ENCODE peak calls at places on chromosome 5, in six cellular contexts. G is left ventricle myocardium inferior, I is PC-3, O is stomach, R is SK-N-SH, K is right lobe of liver. V is an unnamed sample.

GRCh38 chr5:72235725-72236124 is 84.3 kb downstream of the MRPS27 start:
- DNase-seq in G (no peak), I (no peak), O (no peak), R (no peak), K (no peak), V (no peak)

GRCh38 chr5:173123416-173123815 is 20.9 kb upstream of the BNIP1 start:
- DNase-seq in G (no peak), I (no peak), O (no peak), R (no peak), K (no peak), V (no peak)

GRCh38 chr5:87120518-87121314 is 147.0 kb upstream of the RASA1 start:
- DNase-seq in G (no peak), I (peak; percentile 100), O (no peak), R (no peak), K (no peak), V (no peak)

GRCh38 chr5:66339896-66340295 is 195.8 kb downstream of the SREK1 start:
- DNase-seq in G (no peak), I (no peak), O (no peak), R (no peak), K (no peak), V (no peak)

GRCh38 chr5:96374653-96375052 is 58.4 kb downstream of the PCSK1 start:
- DNase-seq in G (no peak), I (no peak), O (no peak), R (no peak), K (no peak), V (no peak)

GRCh38 chr5:148963679-148964078 is 99.2 kb downstream of the SH3TC2 start:
- DNase-seq in G (no peak), I (no peak), O (no peak), R (no peak), K (no peak), V (no peak)

GRCh38 chr5:86971034-86971511 is 296.6 kb upstream of the RASA1 start:
- DNase-seq in G (no peak), I (peak; percentile 68), O (no peak), R (no peak), K (no peak), V (no peak)

GRCh38 chr5:83097582-83098265 is 20.4 kb downstream of the XRCC4 start:
- DNase-seq in G (no peak), I (peak; percentile 65), O (no peak), R (no peak), K (no peak), V (no peak)

GRCh38 chr5:32852535-32852934 is 141.4 kb downstream of the NPR3 start:
- DNase-seq in G (peak; percentile 28), I (peak; percentile 53), O (no peak), R (no peak), K (no peak), V (no peak)

GRCh38 chr5:173315495-173316352 is 12.5 kb downstream of the STC2 start:
- DNase-seq in G (no peak), I (peak; percentile 57), O (no peak), R (peak; percentile 83), K (no peak), V (no peak)

GRCh38 chr5:148957591-148958202 is 105.2 kb downstream of the SH3TC2 start:
- DNase-seq in G (peak; percentile 33), I (peak; percentile 86), O (peak; percentile 45), R (peak; percentile 59), K (no peak), V (no peak)

GRCh38 chr5:73179730-73180129 is 6.7 kb downstream of the TMEM174 start:
- DNase-seq in G (no peak), I (no peak), O (no peak), R (no peak), K (no peak), V (no peak)

GRCh38 chr5:72519191-72519590 is 12.0 kb upstream of the ZNF366 start:
- DNase-seq in G (no peak), I (no peak), O (no peak), R (no peak), K (no peak), V (no peak)

GRCh38 chr5:137072376-137073174 is 426.6 kb downstream of the SPOCK1 start:
- DNase-seq in G (no peak), I (no peak), O (no peak), R (no peak), K (no peak), V (no peak)

GRCh38 chr5:1279443-1280151 is 15.3 kb downstream of the TERT start:
- DNase-seq in G (peak; percentile 9), I (no peak), O (no peak), R (no peak), K (no peak), V (no peak)

GRCh38 chr5:150510460-150511263 is 2.7 kb downstream of the NDST1 start:
- DNase-seq in G (no peak), I (no peak), O (peak; percentile 80), R (peak; percentile 44), K (peak; percentile 90), V (peak; percentile 63)

GRCh38 chr5:108259306-108259705 is 122.6 kb downstream of the FBXL17 start:
- DNase-seq in G (no peak), I (no peak), O (no peak), R (no peak), K (no peak), V (no peak)

GRCh38 chr5:143938230-143938629 is 126.3 kb downstream of the HMHB1 start:
- DNase-seq in G (no peak), I (no peak), O (no peak), R (no peak), K (no peak), V (no peak)

GRCh38 chr5:170523129-170523497 is 19.3 kb downstream of the KCNIP1 start:
- DNase-seq in G (no peak), I (no peak), O (no peak), R (peak; percentile 72), K (no peak), V (no peak)

GRCh38 chr5:132267931-132268501 is 10.5 kb downstream of the PDLIM4 start:
- DNase-seq in G (no peak), I (no peak), O (no peak), R (no peak), K (no peak), V (no peak)

GRCh38 chr5:138032572-138033274 is at the start of gene FAM13B:
- DNase-seq in G (peak; percentile 80), I (peak; percentile 51), O (peak; percentile 82), R (peak; percentile 97), K (peak; percentile 89), V (peak; percentile 86)

GRCh38 chr5:114999176-114999575 is 170.5 kb downstream of the TRIM36 start:
- DNase-seq in G (no peak), I (no peak), O (no peak), R (no peak), K (no peak), V (no peak)

GRCh38 chr5:80282054-80282453 is 26.2 kb upstream of the SERINC5 start:
- DNase-seq in G (no peak), I (no peak), O (no peak), R (no peak), K (no peak), V (no peak)

GRCh38 chr5:96065577-96066385 is 104.1 kb upstream of the ELL2 start:
- DNase-seq in G (no peak), I (no peak), O (no peak), R (no peak), K (no peak), V (no peak)

GRCh38 chr5:9045946-9046345 is 499.9 kb downstream of the SEMA5A start:
- DNase-seq in G (no peak), I (no peak), O (no peak), R (no peak), K (no peak), V (no peak)

GRCh38 chr5:13591621-13592020 is 352.9 kb downstream of the DNAH5 start:
- DNase-seq in G (no peak), I (peak; percentile 91), O (no peak), R (no peak), K (no peak), V (no peak)

DNA sequence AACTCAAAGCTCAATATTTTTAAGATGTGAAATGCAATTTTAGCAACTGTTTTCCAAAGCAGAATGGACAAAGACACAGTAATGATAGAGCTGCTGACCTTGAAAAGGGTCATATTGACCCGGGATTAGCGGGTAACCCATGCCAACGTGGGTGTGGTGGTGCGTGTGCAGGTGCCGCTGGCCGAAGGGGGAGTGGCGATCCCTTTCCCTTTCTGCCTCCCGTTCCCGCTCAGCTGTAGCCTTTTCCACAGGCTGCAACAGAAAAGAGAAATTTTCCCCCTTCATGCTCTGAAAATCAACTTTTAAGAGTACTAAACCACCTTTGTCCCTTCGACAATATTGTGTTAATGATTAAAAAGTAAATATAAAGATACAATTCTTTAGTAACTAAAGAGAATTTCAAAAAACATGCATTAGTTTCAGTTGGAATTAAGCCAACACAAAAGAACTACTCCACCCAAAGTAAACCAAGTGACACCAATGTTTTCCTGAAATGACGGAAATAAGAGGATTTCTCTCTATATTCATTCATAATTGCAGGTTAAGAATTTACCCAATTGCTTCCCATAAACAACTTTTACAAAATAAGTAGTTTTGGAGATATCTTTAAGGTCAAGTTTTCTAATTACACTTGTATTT is 105.2 kb downstream of the ZNF608 start:
- DNase-seq in G (no peak), I (no peak), O (peak; percentile 50), R (no peak), K (peak; percentile 78), V (no peak)
- H3K4me1 ChIP-seq in G (peaks cover 18% of the 10 kb centered on the region), I (no peaks in the 10 kb centered on the region), O (no peaks in the 10 kb centered on the region), R (peaks cover 13% of the 10 kb centered on the region), K (no peaks in the 10 kb centered on the region), V (peaks cover 11% of the 10 kb centered on the region)

GRCh38 chr5:187042-187431 is 4.3 kb upstream of the LRRC14B start:
- DNase-seq in G (no peak), I (no peak), O (no peak), R (no peak), K (peak; percentile 45), V (no peak)

GRCh38 chr5:185095-186070 is 5.9 kb upstream of the LRRC14B start:
- DNase-seq in G (no peak), I (no peak), O (no peak), R (no peak), K (peak; percentile 27), V (peak; percentile 70)

GRCh38 chr5:182126-182525 is 9.2 kb upstream of the LRRC14B start:
- DNase-seq in G (no peak), I (no peak), O (no peak), R (no peak), K (no peak), V (no peak)

GRCh38 chr5:186091-187041 is 4.9 kb upstream of the LRRC14B start:
- DNase-seq in G (no peak), I (no peak), O (no peak), R (no peak), K (peak; percentile 40), V (no peak)

GRCh38 chr5:184461-184860 is 6.8 kb upstream of the LRRC14B start:
- DNase-seq in G (no peak), I (peak; percentile 25), O (no peak), R (no peak), K (no peak), V (no peak)
- H3K4me1 ChIP-seq in G (peaks cover 37% of the 10 kb centered on the region), I (peaks cover 11% of the 10 kb centered on the region), O (peaks cover 7% of the 10 kb centered on the region), R (peaks cover 19% of the 10 kb centered on the region), K (no peaks in the 10 kb centered on the region), V (peaks cover 6% of the 10 kb centered on the region)

GRCh38 chr5:88660947-88661869 is 221.8 kb downstream of the MEF2C start:
- DNase-seq in G (no peak), I (peak; percentile 96), O (no peak), R (peak; percentile 98), K (peak; percentile 57), V (peak; percentile 82)
- H3K4me1 ChIP-seq in G (peaks cover 17% of the 10 kb centered on the region), I (peaks cover 8% of the 10 kb centered on the region), O (peaks cover 14% of the 10 kb centered on the region), R (peaks cover 7% of the 10 kb centered on the region), K (no peaks in the 10 kb centered on the region), V (peaks cover 9% of the 10 kb centered on the region)

DNA sequence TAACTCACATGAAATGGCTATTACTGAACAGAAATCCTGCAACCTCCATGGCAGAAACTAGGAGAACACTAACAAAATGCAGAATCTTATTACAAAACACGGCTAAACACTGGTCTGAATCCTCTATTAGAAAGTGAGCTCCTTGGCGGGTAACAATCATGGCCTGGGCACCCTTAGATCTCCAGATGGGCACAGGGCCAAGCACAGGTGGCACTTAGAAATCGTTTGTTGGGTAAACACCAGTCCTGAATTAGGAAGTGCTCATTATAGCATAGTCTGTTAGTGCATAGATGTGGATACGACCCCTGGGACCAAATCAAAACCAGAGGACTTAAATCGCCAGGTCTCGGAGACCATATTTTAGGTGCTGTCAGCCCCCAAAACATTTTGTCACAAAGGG is 14.4 kb downstream of the VDAC1 start:
- DNase-seq in G (no peak), I (no peak), O (peak; percentile 65), R (no peak), K (no peak), V (no peak)
- H3K4me1 ChIP-seq in G (peaks cover 66% of the 10 kb centered on the region), I (peaks cover 30% of the 10 kb centered on the region), O (peaks cover 45% of the 10 kb centered on the region), R (peaks cover 14% of the 10 kb centered on the region), K (peaks cover 5% of the 10 kb centered on the region), V (peaks cover 31% of the 10 kb centered on the region)

V was measured in left lung.